ENCODE peak calls at places on chromosomes 3 and 15, in seven cellular contexts. B, Z, P, C, U, X and E are unnamed samples.

GRCh38 chr3:43190682-43191081 is 84.8 kb upstream of the POMGNT2 start:
- DNase-seq in Z (peak), C (peak), P (no peak), B (no peak), U (no peak), X (peak), E (no peak)

GRCh38 chr3:190220362-190220761 is 99.7 kb upstream of the P3H2 start:
- DNase-seq in X (no peak), B (no peak), Z (no peak), C (no peak), P (no peak), U (no peak), E (no peak)

GRCh38 chr3:15676259-15676658 is 74.7 kb downstream of the BTD start:
- DNase-seq in Z (peak), X (no peak), B (no peak), U (no peak), C (peak), P (no peak), E (no peak)

GRCh38 chr3:123406598-123406997 is 42.3 kb downstream of the ADCY5 start:
- DNase-seq in Z (no peak), U (no peak), P (no peak), B (no peak), X (no peak), C (no peak), E (no peak)

GRCh38 chr3:185264849-185265553 is 11.2 kb upstream of the EHHADH start:
- DNase-seq in P (no peak), B (peak), X (no peak), Z (no peak), U (no peak), C (no peak), E (no peak)

GRCh38 chr3:4722103-4722502 is 229.0 kb downstream of the ITPR1 start:
- DNase-seq in X (peak), Z (peak), B (no peak), P (no peak), U (no peak), C (peak), E (peak)

GRCh38 chr3:37967252-37967881 is 23.2 kb upstream of the VILL start:
- DNase-seq in X (peak), C (peak), U (peak), P (peak), Z (peak), B (peak), E (peak)

GRCh38 chr3:158842946-158843345 is 41.1 kb downstream of the MFSD1 start:
- DNase-seq in C (no peak), B (no peak), X (no peak), U (no peak), P (no peak), Z (no peak), E (no peak)

GRCh38 chr15:78680416-78681068 is 39.5 kb upstream of the CHRNB4 start:
- DNase-seq in P (no peak), U (no peak), C (no peak), B (no peak), X (no peak), Z (no peak), E (no peak)

GRCh38 chr15:37125143-37125542 is 24.8 kb upstream of the MEIS2 start:
- DNase-seq in B (no peak), C (no peak), P (no peak), Z (peak), U (no peak), X (peak), E (no peak)

GRCh38 chr3:191236635-191237034 is 37.6 kb downstream of the OSTN start:
- DNase-seq in X (peak), Z (peak), B (no peak), P (no peak), U (no peak), C (peak), E (no peak)

GRCh38 chr3:130820976-130821375 is 72.9 kb upstream of the ATP2C1 start:
- DNase-seq in X (peak), U (no peak), P (no peak), Z (peak), B (no peak), C (peak), E (peak)

GRCh38 chr3:172151610-172152293 is 112.4 kb downstream of the FNDC3B start:
- DNase-seq in U (no peak), X (no peak), C (no peak), Z (no peak), B (no peak), P (no peak), E (no peak)

GRCh38 chr15:69755571-69756310 is 303.1 kb downstream of the RPLP1 start:
- DNase-seq in P (no peak), U (no peak), B (no peak), Z (no peak), C (no peak), X (peak), E (no peak)

DNA sequence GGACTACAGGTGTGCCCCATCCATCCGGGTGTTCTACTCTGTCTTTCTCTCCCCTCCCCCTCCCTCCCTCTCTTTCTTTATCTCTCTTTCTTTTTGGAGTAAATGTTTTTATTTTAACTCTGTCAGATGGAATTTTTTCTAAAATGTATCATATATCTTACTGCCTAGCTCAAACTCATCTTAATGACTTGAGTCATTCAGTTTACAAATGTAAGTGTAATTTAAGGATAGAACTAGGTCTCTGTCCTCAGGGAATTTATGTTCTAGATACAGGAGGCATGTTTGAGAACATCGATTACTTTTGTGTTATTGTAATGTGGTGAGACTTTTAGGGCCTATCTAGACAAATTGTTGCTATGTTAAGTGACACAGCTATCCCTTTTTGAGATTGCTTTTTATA is 3.5 kb downstream of the TBC1D23 start:
- DNase-seq in P (no peak), Z (peak), X (no peak), U (no peak), B (no peak), C (no peak), E (no peak)
- H2AK5ac ChIP-seq in P (no peak), Z (peak), X (no peak), U (no peak), B (no peak), C (no peak), E (no peak)

GRCh38 chr3:139557041-139557440 is 17.5 kb upstream of the RBP1 start:
- DNase-seq in B (no peak), Z (no peak), P (no peak), X (no peak), U (no peak), C (peak), E (no peak)
- H2AK5ac ChIP-seq in B (no peak), Z (no peak), P (no peak), X (no peak), U (no peak), C (no peak), E (no peak)

DNA sequence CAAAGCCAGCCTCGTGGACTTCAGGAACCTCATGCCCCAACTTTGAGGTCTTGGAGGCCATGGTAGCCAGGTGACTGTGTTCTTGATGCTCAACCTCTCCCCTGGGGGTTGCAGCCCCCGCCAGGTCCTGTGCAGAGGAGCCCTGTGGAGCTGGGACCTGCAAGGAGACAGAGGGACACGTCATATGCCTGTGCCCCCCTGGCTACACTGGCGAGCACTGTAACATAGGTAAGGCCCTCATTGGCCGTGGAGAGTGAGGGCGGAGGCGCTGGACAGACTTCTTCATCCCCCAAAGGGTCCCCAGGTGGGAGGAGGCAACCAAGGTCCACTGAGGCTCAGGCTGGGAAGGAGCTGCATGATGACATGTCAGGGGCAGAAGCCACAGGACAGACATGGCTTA is 35.1 kb downstream of the HAPLN3 start:
- DNase-seq in Z (no peak), P (no peak), B (no peak), X (no peak), C (no peak), U (no peak), E (no peak)
- H2AK5ac ChIP-seq in Z (no peak), P (no peak), B (no peak), X (no peak), C (no peak), U (no peak), E (no peak)

GRCh38 chr3:181879926-181880325 is 168.2 kb downstream of the SOX2 start:
- DNase-seq in Z (no peak), X (no peak), P (no peak), B (no peak), U (no peak), C (no peak), E (no peak)
- H2AK5ac ChIP-seq in Z (no peak), X (no peak), P (no peak), B (no peak), U (no peak), C (no peak), E (no peak)

GRCh38 chr3:196531418-196531817 is 16.3 kb upstream of the SMCO1 start:
- DNase-seq in B (no peak), Z (no peak), C (no peak), U (no peak), X (no peak), P (no peak), E (no peak)
- H2AK5ac ChIP-seq in B (no peak), Z (no peak), C (no peak), U (no peak), X (no peak), P (no peak), E (no peak)